ENCODE peak calls at places on chromosomes 3 and 15, in ten cellular contexts. P is fibroblast of lung; F is activated T-cell treated with anti-CD3 and anti-CD28 coated beads for 48 hours; C is kidney tubule cell; O is hippocampal formation; D is activated CD8-positive, alpha-beta memory T cell treated with anti-CD3 and anti-CD28 coated beads for 48 hours; I is left ventricle myocardium superior; T is adrenal gland; K is IMR-90; V is B cell. H is an unnamed sample.

GRCh38 chr15:96333194-96334016 is 2.9 kb downstream of the NR2F2 start:
- DNase-seq in P (peak), F (no peak), C (no peak), O (no peak), D (no peak), I (peak), T (peak), K (no peak), V (no peak), H (no peak)

GRCh38 chr3:66490214-66490613 is 10.6 kb downstream of the LRIG1 start:
- DNase-seq in P (peak), F (no peak), C (no peak), O (no peak), D (no peak), I (no peak), T (no peak), K (peak), V (no peak), H (no peak)

GRCh38 chr3:174355505-174355904 is 503.6 kb upstream of the NAALADL2 start:
- DNase-seq in P (peak), F (no peak), C (peak), O (no peak), D (no peak), I (no peak), T (no peak), K (peak), V (no peak), H (peak)

GRCh38 chr3:154885016-154885415 is 195.1 kb upstream of the MME start:
- DNase-seq in P (peak), F (no peak), C (no peak), O (no peak), D (no peak), I (no peak), T (no peak), K (peak), V (no peak), H (no peak)

GRCh38 chr15:78640840-78641733 is at the start of gene CHRNB4:
- DNase-seq in P (no peak), F (no peak), C (peak), O (no peak), D (no peak), I (no peak), T (peak), K (no peak), V (peak), H (no peak)

GRCh38 chr3:194945508-194945907 is 259.8 kb downstream of the FAM43A start:
- DNase-seq in P (no peak), F (no peak), C (no peak), O (no peak), D (no peak), I (no peak), T (no peak), K (no peak), V (no peak), H (no peak)

GRCh38 chr15:60374628-60375081 is 23.1 kb downstream of the ANXA2 start:
- DNase-seq in P (peak), F (no peak), C (peak), O (no peak), D (no peak), I (peak), T (peak), K (peak), V (no peak), H (no peak)

GRCh38 chr3:189457201-189457607 is 174.0 kb upstream of the TP63 start:
- DNase-seq in P (no peak), F (no peak), C (peak), O (no peak), D (no peak), I (no peak), T (no peak), K (no peak), V (no peak), H (no peak)

GRCh38 chr3:45496550-45496949 is 98.0 kb upstream of the LIMD1 start:
- DNase-seq in P (peak), F (no peak), C (no peak), O (no peak), D (no peak), I (peak), T (peak), K (no peak), V (no peak), H (no peak)

GRCh38 chr3:182609575-182610156 is 183.6 kb upstream of the ATP11B start:
- DNase-seq in P (no peak), F (no peak), C (peak), O (no peak), D (no peak), I (no peak), T (no peak), K (no peak), V (no peak), H (no peak)

GRCh38 chr3:46067401-46067800 is 40.1 kb upstream of the XCR1 start:
- DNase-seq in P (no peak), F (no peak), C (no peak), O (no peak), D (no peak), I (no peak), T (no peak), K (no peak), V (no peak), H (no peak)

GRCh38 chr3:65751123-65751700 is 287.5 kb downstream of the MAGI1 start:
- DNase-seq in P (peak), F (peak), C (peak), O (peak), D (no peak), I (peak), T (peak), K (peak), V (no peak), H (peak)

GRCh38 chr15:29083858-29084257 is 185.8 kb downstream of the NSMCE3 start:
- DNase-seq in P (no peak), F (no peak), C (no peak), O (no peak), D (no peak), I (no peak), T (no peak), K (no peak), V (no peak), H (no peak)

GRCh38 chr15:38647683-38648082 is 83.1 kb upstream of the RASGRP1 start:
- DNase-seq in P (peak), F (no peak), C (peak), O (no peak), D (no peak), I (no peak), T (no peak), K (peak), V (no peak), H (no peak)

GRCh38 chr15:49877871-49878511 is 241.0 kb downstream of the ATP8B4 start:
- DNase-seq in P (peak), F (no peak), C (no peak), O (no peak), D (no peak), I (no peak), T (peak), K (peak), V (no peak), H (no peak)

GRCh38 chr3:87126321-87126720 is 100.8 kb upstream of the CHMP2B start:
- DNase-seq in P (no peak), F (no peak), C (no peak), O (no peak), D (no peak), I (no peak), T (no peak), K (no peak), V (no peak), H (no peak)

GRCh38 chr15:56765252-56765651 is 31.9 kb upstream of the ZNF280D start:
- DNase-seq in P (peak), F (no peak), C (no peak), O (peak), D (no peak), I (no peak), T (no peak), K (peak), V (no peak), H (no peak)

GRCh38 chr3:40170395-40170794 is 139.1 kb upstream of the EIF1B start:
- DNase-seq in P (no peak), F (no peak), C (no peak), O (no peak), D (no peak), I (no peak), T (no peak), K (no peak), V (no peak), H (no peak)

GRCh38 chr3:33061782-33062181 is 35.2 kb downstream of the GLB1 start:
- DNase-seq in P (peak), F (no peak), C (no peak), O (no peak), D (no peak), I (no peak), T (no peak), K (peak), V (no peak), H (no peak)

GRCh38 chr3:188683032-188683491 is 488.7 kb upstream of the TPRG1 start:
- DNase-seq in P (peak), F (peak), C (peak), O (no peak), D (no peak), I (no peak), T (peak), K (peak), V (no peak), H (no peak)

GRCh38 chr3:16329036-16329791 is 64.2 kb downstream of the OXNAD1 start:
- DNase-seq in P (no peak), F (no peak), C (no peak), O (no peak), D (no peak), I (no peak), T (peak), K (no peak), V (no peak), H (no peak)

GRCh38 chr3:123084738-123085237 is 18.0 kb downstream of the PDIA5 start:
- DNase-seq in P (no peak), F (no peak), C (peak), O (no peak), D (no peak), I (no peak), T (peak), K (peak), V (no peak), H (no peak)

GRCh38 chr3:127141921-127142730 is 50.8 kb upstream of the PRR23E start:
- DNase-seq in P (peak), F (no peak), C (peak), O (no peak), D (no peak), I (no peak), T (peak), K (no peak), V (no peak), H (no peak)

GRCh38 chr3:7874116-7874515 is 627.5 kb upstream of the LMCD1 start:
- DNase-seq in P (peak), F (no peak), C (peak), O (no peak), D (no peak), I (no peak), T (no peak), K (no peak), V (no peak), H (no peak)

GRCh38 chr3:179528786-179529185 is 33.9 kb upstream of the ACTL6A start:
- DNase-seq in P (peak), F (no peak), C (peak), O (no peak), D (no peak), I (no peak), T (no peak), K (peak), V (no peak), H (peak)

GRCh38 chr3:35641920-35642532 is 2.7 kb downstream of the ARPP21 start:
- DNase-seq in P (no peak), F (no peak), C (no peak), O (no peak), D (no peak), I (no peak), T (no peak), K (no peak), V (no peak), H (no peak)